ENCODE peak calls at places on chromosome 1, in seven cellular contexts. P, B, J, G, H, V and X are unnamed samples.

GRCh38 chr1:2809656-2810055 is 8.2 kb upstream of the TTC34 start:
- DNase-seq in J (no peak), B (no peak), V (no peak), H (no peak), P (no peak), G (no peak), X (no peak)

GRCh38 chr1:99818063-99818699 is 32.0 kb upstream of the AGL start:
- DNase-seq in H (no peak), P (no peak), B (no peak), J (no peak), V (no peak), G (no peak), X (no peak)

GRCh38 chr1:161905269-161905884 is 118.3 kb downstream of the OLFML2B start:
- DNase-seq in B (no peak), J (peak), V (peak), H (peak), G (peak), P (no peak), X (no peak)

GRCh38 chr1:27011058-27011764 is 1.4 kb downstream of the TENT5B start:
- DNase-seq in B (peak), J (peak), G (peak), P (peak), V (peak), H (peak), X (peak)

GRCh38 chr1:230188826-230189225 is 121.8 kb downstream of the GALNT2 start:
- DNase-seq in V (no peak), G (no peak), B (no peak), P (no peak), J (no peak), H (no peak), X (no peak)

GRCh38 chr1:223189903-223190724 is 47.1 kb upstream of the TLR5 start:
- DNase-seq in G (peak), P (no peak), B (peak), J (no peak), V (no peak), H (no peak), X (no peak)

GRCh38 chr1:99481391-99481996 is 164.4 kb upstream of the PALMD start:
- DNase-seq in J (peak), B (no peak), V (peak), H (peak), P (no peak), G (peak), X (peak)

GRCh38 chr1:55364216-55364615 is 149.1 kb upstream of the USP24 start:
- DNase-seq in B (no peak), H (no peak), J (no peak), G (no peak), V (no peak), P (no peak), X (no peak)

GRCh38 chr1:42137766-42138165 is 15.4 kb upstream of the GUCA2B start:
- DNase-seq in J (no peak), V (no peak), P (no peak), H (no peak), B (peak), G (no peak), X (no peak)

GRCh38 chr1:9194024-9194423 is 40.5 kb upstream of the H6PD start:
- DNase-seq in V (no peak), B (no peak), H (no peak), G (no peak), J (no peak), P (no peak), X (no peak)

GRCh38 chr1:227562923-227563318 is 435 bp upstream of the ZNF678 start:
- DNase-seq in V (no peak), G (no peak), B (no peak), H (no peak), J (no peak), P (no peak), X (no peak)

GRCh38 chr1:206466840-206467649 is 3.2 kb upstream of the IKBKE start:
- DNase-seq in P (no peak), G (no peak), H (no peak), V (no peak), J (no peak), B (no peak), X (no peak)

GRCh38 chr1:5250336-5250735 is 595.9 kb downstream of the AJAP1 start:
- DNase-seq in P (no peak), V (no peak), B (no peak), H (no peak), G (no peak), J (no peak), X (no peak)

GRCh38 chr1:67308136-67308535 is 463 bp downstream of the IL12RB2 start:
- DNase-seq in J (peak), H (no peak), P (peak), B (peak), G (no peak), V (no peak), X (no peak)

GRCh38 chr1:85607126-85607912 is 26.8 kb downstream of the CCN1 start:
- DNase-seq in H (peak), V (peak), B (peak), G (peak), P (peak), J (peak), X (peak)

GRCh38 chr1:150053911-150054310 is 13.7 kb upstream of the VPS45 start:
- DNase-seq in G (no peak), H (no peak), J (no peak), P (no peak), B (no peak), V (no peak), X (no peak)

GRCh38 chr1:165235777-165236285 is 120.7 kb downstream of the LMX1A start:
- DNase-seq in J (peak), G (no peak), P (peak), B (peak), V (no peak), H (no peak), X (peak)

GRCh38 chr1:225809842-225810578 is at the start of gene EPHX1:
- DNase-seq in G (peak), H (peak), P (peak), V (peak), B (peak), J (peak), X (peak)

GRCh38 chr1:33165209-33165608 is 16.6 kb downstream of the TRIM62 start:
- DNase-seq in J (peak), G (no peak), V (peak), B (peak), P (peak), H (no peak), X (no peak)

GRCh38 chr1:71232786-71233185 is 152.0 kb upstream of the ZRANB2 start:
- DNase-seq in P (peak), J (peak), H (no peak), V (no peak), G (no peak), B (no peak), X (no peak)

GRCh38 chr1:71231751-71232150 is 150.9 kb upstream of the ZRANB2 start:
- DNase-seq in G (no peak), V (no peak), J (no peak), P (no peak), B (no peak), H (no peak), X (no peak)

GRCh38 chr1:71240656-71241055 is 159.8 kb upstream of the ZRANB2 start:
- DNase-seq in J (no peak), H (no peak), P (no peak), V (no peak), B (no peak), G (peak), X (no peak)

GRCh38 chr1:71232166-71232763 is 151.4 kb upstream of the ZRANB2 start:
- DNase-seq in P (no peak), G (no peak), V (no peak), B (no peak), H (no peak), J (no peak), X (no peak)

DNA sequence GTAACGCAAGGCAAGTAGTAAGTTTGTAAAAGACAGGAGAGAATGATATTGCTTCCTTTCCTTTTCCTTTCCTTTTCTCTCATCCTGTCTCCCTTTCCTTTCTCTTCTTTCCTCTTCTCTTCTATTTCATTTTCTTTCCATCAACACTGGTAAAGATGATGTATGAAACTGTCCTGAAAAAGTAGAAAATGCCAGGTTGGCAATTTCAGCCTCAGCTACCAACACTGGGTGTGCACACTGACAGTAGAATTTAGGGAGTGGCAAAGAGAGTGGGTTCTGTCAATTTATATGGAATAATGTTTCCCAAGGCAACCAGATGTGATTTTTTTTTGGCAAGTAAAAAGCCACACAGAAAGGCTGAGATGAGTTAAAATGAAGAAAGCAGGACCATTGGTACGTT is 155.7 kb upstream of the ZRANB2 start:
- DNase-seq in J (no peak), P (no peak), G (no peak), B (no peak), V (no peak), H (no peak), X (no peak)
- H2BK120ac ChIP-seq in J (no peak), P (no peak), G (no peak), B (no peak), V (no peak), H (no peak), X (no peak)

GRCh38 chr1:39649786-39650185 is 10.3 kb upstream of the HEYL start:
- DNase-seq in H (no peak), V (no peak), P (no peak), J (no peak), B (no peak), G (no peak), X (no peak)

GRCh38 chr1:39652105-39652504 is 12.7 kb upstream of the HEYL start:
- DNase-seq in P (no peak), G (no peak), V (no peak), J (no peak), H (no peak), B (no peak), X (no peak)

GRCh38 chr1:39648496-39648895 is 9.1 kb upstream of the HEYL start:
- DNase-seq in B (no peak), V (no peak), G (no peak), J (no peak), P (no peak), H (peak), X (no peak)

GRCh38 chr1:39652534-39652933 is 13.1 kb upstream of the HEYL start:
- DNase-seq in H (no peak), V (no peak), J (no peak), G (no peak), P (no peak), B (no peak), X (no peak)

DNA sequence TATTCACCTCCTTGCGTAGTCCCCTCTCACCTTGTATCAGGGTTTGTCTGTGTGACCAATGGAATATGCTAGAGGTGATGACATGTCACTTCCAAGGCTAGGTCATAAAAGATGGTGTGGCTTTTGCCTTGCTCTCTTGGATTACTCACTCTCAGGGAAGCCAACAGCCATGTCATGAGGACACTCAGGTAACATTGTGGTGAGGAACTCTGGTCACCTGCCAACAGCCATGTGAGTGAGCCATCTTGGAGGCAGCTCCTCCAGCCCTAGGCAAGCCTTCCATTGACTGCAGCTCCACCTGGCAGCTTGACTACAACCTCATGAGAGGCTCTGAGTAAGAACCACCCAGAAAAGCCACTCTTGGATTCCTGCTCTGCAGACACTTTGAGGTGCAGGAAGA is 11.0 kb upstream of the HEYL start:
- DNase-seq in J (no peak), B (no peak), P (no peak), G (no peak), H (no peak), V (no peak), X (no peak)
- H2AK5ac ChIP-seq in J (no peak), B (no peak), P (no peak), G (no peak), H (no peak), V (no peak), X (no peak)

GRCh38 chr1:232147215-232147614 is 482.7 kb downstream of the SIPA1L2 start:
- DNase-seq in G (no peak), P (no peak), H (no peak), V (no peak), J (no peak), B (no peak), X (no peak)

GRCh38 chr1:232145768-232146167 is 484.2 kb downstream of the SIPA1L2 start:
- DNase-seq in G (no peak), V (no peak), B (no peak), P (no peak), J (no peak), H (no peak), X (no peak)

GRCh38 chr1:232146514-232146913 is 483.4 kb downstream of the SIPA1L2 start:
- DNase-seq in H (no peak), G (no peak), B (no peak), V (no peak), J (no peak), P (no peak), X (no peak)

GRCh38 chr1:232149302-232150201 is 480.4 kb downstream of the SIPA1L2 start:
- DNase-seq in G (peak), V (no peak), B (no peak), H (peak), J (no peak), P (no peak), X (no peak)

GRCh38 chr1:232150770-232151548 is 479.0 kb downstream of the SIPA1L2 start:
- DNase-seq in J (peak), B (no peak), G (no peak), H (no peak), P (no peak), V (peak), X (no peak)
- H2BK120ac ChIP-seq in J (no peak), B (no peak), G (peak), H (no peak), P (no peak), V (no peak), X (no peak)

GRCh38 chr1:232833966-232834535 is 28.8 kb downstream of the MAP10 start:
- DNase-seq in G (no peak), J (no peak), B (no peak), V (no peak), H (no peak), P (no peak), X (no peak)

GRCh38 chr1:232837085-232837484 is 31.9 kb downstream of the MAP10 start:
- DNase-seq in V (no peak), G (peak), B (no peak), J (no peak), H (peak), P (no peak), X (no peak)

GRCh38 chr1:232830661-232831060 is 25.4 kb downstream of the MAP10 start:
- DNase-seq in B (no peak), J (no peak), H (no peak), G (no peak), V (no peak), P (no peak), X (no peak)

GRCh38 chr1:232826318-232826717 is 21.1 kb downstream of the MAP10 start:
- DNase-seq in H (no peak), G (no peak), P (no peak), V (no peak), J (no peak), B (no peak), X (no peak)

DNA sequence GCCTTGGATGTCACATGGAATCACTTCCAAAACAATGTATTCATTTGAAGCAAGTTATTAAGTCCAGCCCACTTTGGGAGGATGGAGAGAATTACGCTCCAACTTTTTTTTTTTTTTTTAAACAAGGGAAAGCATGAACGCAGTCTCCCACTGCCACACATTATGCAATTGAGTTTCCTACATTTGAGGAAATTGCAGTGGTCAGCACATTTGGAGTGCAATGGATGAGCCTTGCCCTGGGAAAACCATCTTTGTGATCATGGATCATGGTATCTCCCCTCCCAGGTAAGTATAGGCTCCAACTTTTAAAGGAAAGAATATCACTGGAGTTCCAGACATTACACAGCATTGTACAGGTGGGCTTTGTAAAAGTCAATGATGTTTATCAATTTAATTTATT is 26.7 kb downstream of the MAP10 start:
- DNase-seq in P (no peak), V (no peak), H (no peak), J (no peak), B (no peak), G (no peak), X (no peak)
- H2AK5ac ChIP-seq in P (no peak), V (no peak), H (no peak), J (no peak), B (no peak), G (no peak), X (no peak)

GRCh38 chr1:111758373-111758772 is 2.7 kb downstream of the DDX20 start:
- DNase-seq in J (peak), G (no peak), P (no peak), H (peak), V (no peak), B (no peak), X (no peak)

GRCh38 chr1:111756124-111756513 is 418 bp downstream of the DDX20 start:
- DNase-seq in H (no peak), G (no peak), J (no peak), V (no peak), P (no peak), B (no peak), X (no peak)

GRCh38 chr1:111762332-111762731 is 6.6 kb downstream of the DDX20 start:
- DNase-seq in G (no peak), J (no peak), P (no peak), B (no peak), H (no peak), V (no peak), X (no peak)

DNA sequence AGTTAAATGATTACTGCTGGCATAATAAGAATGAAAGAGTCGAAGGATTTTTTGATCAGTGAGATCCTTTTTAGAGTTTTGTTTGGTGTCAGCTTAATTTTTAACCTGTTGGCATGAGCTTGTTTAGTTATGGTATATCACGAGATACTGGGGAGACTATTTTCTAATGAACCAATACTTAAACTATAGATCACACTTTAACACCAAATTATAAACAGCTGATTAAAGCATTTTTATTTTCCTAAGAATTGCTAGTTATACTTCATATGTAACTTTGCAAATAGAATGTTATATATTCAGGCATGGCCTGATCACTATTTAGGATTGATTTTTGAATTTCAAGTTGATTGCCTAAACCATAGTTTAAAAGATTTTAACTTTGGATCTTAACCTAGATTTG is 6.0 kb downstream of the DDX20 start:
- DNase-seq in V (no peak), G (no peak), J (no peak), B (no peak), H (no peak), P (no peak), X (no peak)
- H2BK120ac ChIP-seq in V (no peak), G (no peak), J (no peak), B (no peak), H (no peak), P (no peak), X (no peak)